ENCODE peak calls at places on chromosomes 11 and 22, in four cellular contexts. J is neural crest cell; V is HS-27A; X is activated naive CD4-positive, alpha-beta T cell. O is an unnamed sample.

GRCh38 chr22:43922123-43922522 is 1.5 kb upstream of the PNPLA3 start:
- DNase-seq in X (no peak), J (no peak), V (no peak), O (no peak)

GRCh38 chr11:120215634-120216033 is 4.8 kb downstream of the OAF start:
- DNase-seq in X (no peak), V (no peak), J (no peak), O (no peak)

GRCh38 chr11:12599408-12600143 is 74.6 kb upstream of the TEAD1 start:
- DNase-seq in X (peak; percentile 2), J (peak; percentile 56), V (no peak), O (no peak)

GRCh38 chr22:36921309-36922096 is 8.1 kb downstream of the CSF2RB start:
- DNase-seq in J (no peak), V (no peak), X (no peak), O (peak; percentile 61)

GRCh38 chr11:75495749-75496641 is 29.7 kb downstream of the GDPD5 start:
- DNase-seq in X (no peak), V (no peak), J (no peak), O (no peak)

GRCh38 chr22:46513908-46514550 is 23.4 kb downstream of the CELSR1 start:
- DNase-seq in X (no peak), V (no peak), J (no peak), O (no peak)

GRCh38 chr22:19429950-19430889 is 1.3 kb downstream of the HIRA start:
- DNase-seq in J (no peak), V (no peak), X (peak; percentile 12), O (peak; percentile 16)

GRCh38 chr22:43853328-43853931 is 8.9 kb downstream of the SULT4A1 start:
- DNase-seq in X (no peak), V (no peak), J (no peak), O (no peak)

GRCh38 chr22:46179748-46180147 is 29.4 kb downstream of the PPARA start:
- DNase-seq in J (no peak), V (no peak), X (no peak), O (no peak)

GRCh38 chr22:38462960-38463784 is 4.7 kb upstream of the KDELR3 start:
- DNase-seq in X (no peak), J (peak; percentile 60), V (no peak), O (no peak)

GRCh38 chr11:873723-874122 is 31.1 kb downstream of the TSPAN4 start:
- DNase-seq in J (no peak), X (no peak), V (no peak), O (no peak)

GRCh38 chr11:79902493-79902892 is 461.7 kb upstream of the TENM4 start:
- DNase-seq in X (no peak), J (no peak), V (no peak), O (no peak)

GRCh38 chr11:45805305-45806071 is 539 bp downstream of the SLC35C1 start:
- DNase-seq in V (peak; percentile 19), X (no peak), J (peak; percentile 17), O (peak; percentile 16)

GRCh38 chr11:73189315-73189714 is 28.8 kb upstream of the P2RY2 start:
- DNase-seq in J (no peak), X (no peak), V (no peak), O (peak; percentile 94)

GRCh38 chr11:126280595-126280994 is 2.3 kb upstream of the TIRAP start:
- DNase-seq in J (no peak), X (no peak), V (no peak), O (peak; percentile 22)

GRCh38 chr11:45652781-45653180 is 12.6 kb downstream of the CHST1 start:
- DNase-seq in V (no peak), X (no peak), J (no peak), O (no peak)

GRCh38 chr11:68003846-68004550 is at the start of gene UNC93B1:
- DNase-seq in X (peak; percentile 56), J (peak; percentile 56), V (no peak), O (peak; percentile 70)

GRCh38 chr22:31248138-31248745 is 36.1 kb downstream of the LIMK2 start:
- DNase-seq in J (peak; percentile 61), V (no peak), X (peak; percentile 53), O (no peak)

GRCh38 chr11:36108812-36109498 is 165.1 kb downstream of the LDLRAD3 start:
- DNase-seq in J (no peak), V (no peak), X (no peak), O (no peak)

GRCh38 chr11:1012740-1013627 is 23.5 kb downstream of the MUC6 start:
- DNase-seq in V (no peak), X (no peak), J (no peak), O (no peak)

GRCh38 chr11:6258571-6258998 is 1.1 kb upstream of the CCKBR start:
- DNase-seq in X (no peak), V (no peak), J (no peak), O (no peak)

GRCh38 chr22:21450858-21451331 is 16.3 kb upstream of the TMEM191C start:
- DNase-seq in J (no peak), V (no peak), X (no peak), O (no peak)

O was measured in KG1.